ENCODE peak calls at places on chromosome X, in seven cellular contexts. One of them, this sample, is unnamed. For H3K4me1, the result is how much of the 10 kb centered on the place peaks cover.

GRCh38 chrX:150566734-150567182 is 1.7 kb upstream of the MTM1 start:
- DNase-seq in lung: no peak
- DNase-seq in hepatocyte: no peak
- DNase-seq in adipocyte: no peak
- DNase-seq in CD4-positive, CD25-positive, alpha-beta regulatory T cell: no peak
- DNase-seq in breast epithelium: no peak
- DNase-seq in transverse colon: no peak
- DNase-seq in this sample: peak

GRCh38 chrX:108732630-108733321 is 3.6 kb downstream of the IRS4 start:
- DNase-seq in lung: no peak
- DNase-seq in hepatocyte: peak
- DNase-seq in adipocyte: no peak
- DNase-seq in CD4-positive, CD25-positive, alpha-beta regulatory T cell: no peak
- DNase-seq in breast epithelium: no peak
- DNase-seq in transverse colon: no peak
- DNase-seq in this sample: no peak

GRCh38 chrX:45771114-45771513 is 570.4 kb upstream of the DIPK2B start:
- DNase-seq in lung: peak
- DNase-seq in hepatocyte: peak
- DNase-seq in adipocyte: peak
- DNase-seq in CD4-positive, CD25-positive, alpha-beta regulatory T cell: no peak
- DNase-seq in breast epithelium: no peak
- DNase-seq in transverse colon: peak
- DNase-seq in this sample: no peak

GRCh38 chrX:153312842-153313241 is 8.7 kb downstream of the PNMA6F start:
- DNase-seq in lung: no peak
- DNase-seq in hepatocyte: no peak
- DNase-seq in adipocyte: no peak
- DNase-seq in CD4-positive, CD25-positive, alpha-beta regulatory T cell: no peak
- DNase-seq in breast epithelium: no peak
- DNase-seq in transverse colon: no peak
- DNase-seq in this sample: no peak

GRCh38 chrX:109360301-109360700 is 121.6 kb downstream of the GUCY2F start:
- DNase-seq in lung: no peak
- DNase-seq in hepatocyte: peak
- DNase-seq in adipocyte: peak
- DNase-seq in CD4-positive, CD25-positive, alpha-beta regulatory T cell: no peak
- DNase-seq in breast epithelium: no peak
- DNase-seq in transverse colon: no peak
- DNase-seq in this sample: no peak

GRCh38 chrX:56947695-56948094 is 47.6 kb downstream of the SPIN3 start:
- DNase-seq in lung: no peak
- DNase-seq in hepatocyte: no peak
- DNase-seq in adipocyte: peak
- DNase-seq in CD4-positive, CD25-positive, alpha-beta regulatory T cell: no peak
- DNase-seq in breast epithelium: no peak
- DNase-seq in transverse colon: no peak
- DNase-seq in this sample: no peak

GRCh38 chrX:148500428-148501120 is at the start of gene AFF2:
- DNase-seq in lung: peak
- DNase-seq in hepatocyte: peak
- DNase-seq in adipocyte: peak
- DNase-seq in CD4-positive, CD25-positive, alpha-beta regulatory T cell: peak
- DNase-seq in breast epithelium: no peak
- DNase-seq in transverse colon: no peak
- DNase-seq in this sample: no peak

GRCh38 chrX:55135171-55135570 is 46.4 kb downstream of the PAGE2 start:
- DNase-seq in lung: no peak
- DNase-seq in hepatocyte: peak
- DNase-seq in adipocyte: peak
- DNase-seq in CD4-positive, CD25-positive, alpha-beta regulatory T cell: peak
- DNase-seq in breast epithelium: peak
- DNase-seq in transverse colon: peak
- DNase-seq in this sample: no peak

GRCh38 chrX:119411959-119412358 is 12.8 kb downstream of the SLC25A43 start:
- DNase-seq in lung: no peak
- DNase-seq in hepatocyte: no peak
- DNase-seq in adipocyte: no peak
- DNase-seq in CD4-positive, CD25-positive, alpha-beta regulatory T cell: no peak
- DNase-seq in breast epithelium: no peak
- DNase-seq in transverse colon: no peak
- DNase-seq in this sample: no peak

GRCh38 chrX:129748265-129748664 is 9.5 kb downstream of the XPNPEP2 start:
- DNase-seq in lung: no peak
- DNase-seq in hepatocyte: no peak
- DNase-seq in adipocyte: peak
- DNase-seq in CD4-positive, CD25-positive, alpha-beta regulatory T cell: no peak
- DNase-seq in breast epithelium: no peak
- DNase-seq in transverse colon: no peak
- DNase-seq in this sample: no peak

DNA sequence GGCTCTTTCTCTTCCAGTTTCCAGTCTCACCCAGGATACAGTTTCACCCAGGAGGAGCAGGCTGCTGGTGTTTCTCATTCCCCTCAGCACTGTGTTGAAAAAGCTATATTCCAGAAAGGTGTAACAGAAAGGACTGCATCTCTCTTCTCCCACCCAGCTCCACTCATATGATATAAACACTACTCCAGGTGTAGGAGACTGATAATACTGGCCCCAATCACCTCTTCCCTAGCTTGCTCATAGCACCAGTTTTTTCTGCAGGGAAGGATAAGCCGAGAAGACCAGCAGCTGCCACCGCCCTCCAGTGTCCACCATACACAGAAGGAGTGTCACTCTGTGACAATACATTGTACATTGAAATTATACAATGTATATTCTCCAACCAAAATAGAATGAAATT is 105.5 kb upstream of the STK26 start:
- DNase-seq in lung: no peak
- DNase-seq in hepatocyte: no peak
- DNase-seq in adipocyte: no peak
- DNase-seq in CD4-positive, CD25-positive, alpha-beta regulatory T cell: no peak
- DNase-seq in breast epithelium: no peak
- DNase-seq in transverse colon: no peak
- DNase-seq in this sample: no peak
- H3K4me1 ChIP-seq in lung: under half
- H3K4me1 ChIP-seq in hepatocyte: under half
- H3K4me1 ChIP-seq in adipocyte: under half
- H3K4me1 ChIP-seq in CD4-positive, CD25-positive, alpha-beta regulatory T cell: under half
- H3K4me1 ChIP-seq in breast epithelium: under half
- H3K4me1 ChIP-seq in transverse colon: under half
- H3K4me1 ChIP-seq in this sample: under half

GRCh38 chrX:154738013-154738738 is 12.7 kb downstream of the GAB3 start:
- DNase-seq in lung: no peak
- DNase-seq in hepatocyte: no peak
- DNase-seq in adipocyte: peak
- DNase-seq in CD4-positive, CD25-positive, alpha-beta regulatory T cell: peak
- DNase-seq in breast epithelium: no peak
- DNase-seq in transverse colon: peak
- DNase-seq in this sample: no peak

GRCh38 chrX:154734101-154734781 is 16.6 kb downstream of the GAB3 start:
- DNase-seq in lung: peak
- DNase-seq in hepatocyte: no peak
- DNase-seq in adipocyte: peak
- DNase-seq in CD4-positive, CD25-positive, alpha-beta regulatory T cell: peak
- DNase-seq in breast epithelium: peak
- DNase-seq in transverse colon: peak
- DNase-seq in this sample: no peak

GRCh38 chrX:154742623-154743022 is 8.3 kb downstream of the GAB3 start:
- DNase-seq in lung: no peak
- DNase-seq in hepatocyte: no peak
- DNase-seq in adipocyte: no peak
- DNase-seq in CD4-positive, CD25-positive, alpha-beta regulatory T cell: no peak
- DNase-seq in breast epithelium: no peak
- DNase-seq in transverse colon: no peak
- DNase-seq in this sample: no peak

GRCh38 chrX:154735695-154736393 is 15.0 kb downstream of the GAB3 start:
- DNase-seq in lung: peak
- DNase-seq in hepatocyte: peak
- DNase-seq in adipocyte: peak
- DNase-seq in CD4-positive, CD25-positive, alpha-beta regulatory T cell: no peak
- DNase-seq in breast epithelium: no peak
- DNase-seq in transverse colon: peak
- DNase-seq in this sample: no peak

DNA sequence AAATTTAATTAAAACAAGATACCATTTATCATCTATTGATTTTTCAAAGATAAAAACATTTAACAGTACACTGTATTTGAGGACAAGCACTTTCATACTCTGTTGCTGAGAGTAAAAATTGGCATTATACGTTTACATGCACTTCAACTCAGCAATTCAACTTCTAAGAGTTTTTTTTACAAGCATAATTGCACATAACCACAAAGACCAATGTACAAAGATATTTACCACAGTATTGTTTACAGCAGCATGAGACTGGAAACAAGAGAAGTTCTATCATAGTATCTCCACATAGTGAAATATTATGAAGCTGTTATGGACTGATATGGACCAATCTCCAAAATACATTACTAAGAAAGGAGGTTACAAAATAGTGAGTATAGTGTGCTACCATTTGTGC is 10.9 kb downstream of the GAB3 start:
- DNase-seq in lung: no peak
- DNase-seq in hepatocyte: no peak
- DNase-seq in adipocyte: no peak
- DNase-seq in CD4-positive, CD25-positive, alpha-beta regulatory T cell: no peak
- DNase-seq in breast epithelium: no peak
- DNase-seq in transverse colon: no peak
- DNase-seq in this sample: no peak
- H3K4me1 ChIP-seq in lung: under half
- H3K4me1 ChIP-seq in hepatocyte: under half
- H3K4me1 ChIP-seq in adipocyte: under half
- H3K4me1 ChIP-seq in CD4-positive, CD25-positive, alpha-beta regulatory T cell: under half
- H3K4me1 ChIP-seq in breast epithelium: under half
- H3K4me1 ChIP-seq in transverse colon: under half
- H3K4me1 ChIP-seq in this sample: under half

GRCh38 chrX:71627588-71628404 is 9.5 kb upstream of the CXCR3 start:
- DNase-seq in lung: no peak
- DNase-seq in hepatocyte: no peak
- DNase-seq in adipocyte: no peak
- DNase-seq in CD4-positive, CD25-positive, alpha-beta regulatory T cell: no peak
- DNase-seq in breast epithelium: no peak
- DNase-seq in transverse colon: no peak
- DNase-seq in this sample: no peak
- H3K4me1 ChIP-seq in lung: under half
- H3K4me1 ChIP-seq in hepatocyte: under half
- H3K4me1 ChIP-seq in adipocyte: under half
- H3K4me1 ChIP-seq in CD4-positive, CD25-positive, alpha-beta regulatory T cell: under half
- H3K4me1 ChIP-seq in breast epithelium: under half
- H3K4me1 ChIP-seq in transverse colon: under half
- H3K4me1 ChIP-seq in this sample: under half

GRCh38 chrX:133922390-133922772 is 63.0 kb downstream of the GPC3 start:
- DNase-seq in lung: no peak
- DNase-seq in hepatocyte: no peak
- DNase-seq in adipocyte: no peak
- DNase-seq in CD4-positive, CD25-positive, alpha-beta regulatory T cell: no peak
- DNase-seq in breast epithelium: no peak
- DNase-seq in transverse colon: no peak
- DNase-seq in this sample: no peak

GRCh38 chrX:133923548-133923947 is 61.8 kb downstream of the GPC3 start:
- DNase-seq in lung: no peak
- DNase-seq in hepatocyte: no peak
- DNase-seq in adipocyte: no peak
- DNase-seq in CD4-positive, CD25-positive, alpha-beta regulatory T cell: no peak
- DNase-seq in breast epithelium: no peak
- DNase-seq in transverse colon: no peak
- DNase-seq in this sample: no peak

GRCh38 chrX:133921764-133922389 is 63.5 kb downstream of the GPC3 start:
- DNase-seq in lung: peak
- DNase-seq in hepatocyte: peak
- DNase-seq in adipocyte: peak
- DNase-seq in CD4-positive, CD25-positive, alpha-beta regulatory T cell: peak
- DNase-seq in breast epithelium: no peak
- DNase-seq in transverse colon: peak
- DNase-seq in this sample: peak

GRCh38 chrX:133924548-133924947 is 60.8 kb downstream of the GPC3 start:
- DNase-seq in lung: no peak
- DNase-seq in hepatocyte: no peak
- DNase-seq in adipocyte: no peak
- DNase-seq in CD4-positive, CD25-positive, alpha-beta regulatory T cell: no peak
- DNase-seq in breast epithelium: no peak
- DNase-seq in transverse colon: no peak
- DNase-seq in this sample: no peak

DNA sequence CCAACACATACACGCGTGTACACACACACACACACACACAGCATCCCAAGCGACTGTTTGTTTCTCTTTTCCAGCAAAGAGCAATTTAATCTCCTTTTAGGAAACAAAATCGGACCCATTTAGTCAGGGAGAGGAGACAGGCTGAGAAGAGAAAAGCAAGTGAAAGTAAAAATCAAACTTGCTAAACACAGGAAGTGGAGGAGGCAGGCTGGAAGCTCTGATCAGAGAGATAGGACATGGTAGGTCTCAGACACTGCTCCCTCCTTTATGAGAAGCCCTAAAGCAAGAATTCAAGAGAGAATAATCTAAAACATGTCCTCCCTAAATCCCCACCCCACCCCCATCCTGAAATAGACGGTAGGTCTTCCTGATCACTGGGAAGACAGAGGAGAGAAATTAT is 62.3 kb downstream of the GPC3 start:
- DNase-seq in lung: no peak
- DNase-seq in hepatocyte: no peak
- DNase-seq in adipocyte: peak
- DNase-seq in CD4-positive, CD25-positive, alpha-beta regulatory T cell: peak
- DNase-seq in breast epithelium: no peak
- DNase-seq in transverse colon: no peak
- DNase-seq in this sample: no peak
- H3K4me1 ChIP-seq in lung: under half
- H3K4me1 ChIP-seq in hepatocyte: under half
- H3K4me1 ChIP-seq in adipocyte: under half
- H3K4me1 ChIP-seq in CD4-positive, CD25-positive, alpha-beta regulatory T cell: under half
- H3K4me1 ChIP-seq in breast epithelium: under half
- H3K4me1 ChIP-seq in transverse colon: under half
- H3K4me1 ChIP-seq in this sample: under half

GRCh38 chrX:24156177-24156576 is 6.6 kb downstream of the ZFX start:
- DNase-seq in lung: no peak
- DNase-seq in hepatocyte: no peak
- DNase-seq in adipocyte: no peak
- DNase-seq in CD4-positive, CD25-positive, alpha-beta regulatory T cell: no peak
- DNase-seq in breast epithelium: no peak
- DNase-seq in transverse colon: no peak
- DNase-seq in this sample: no peak
- H3K4me1 ChIP-seq in lung: under half
- H3K4me1 ChIP-seq in hepatocyte: half or more
- H3K4me1 ChIP-seq in adipocyte: half or more
- H3K4me1 ChIP-seq in CD4-positive, CD25-positive, alpha-beta regulatory T cell: half or more
- H3K4me1 ChIP-seq in breast epithelium: under half
- H3K4me1 ChIP-seq in transverse colon: under half
- H3K4me1 ChIP-seq in this sample: under half

GRCh38 chrX:41180194-41180902 is 95.1 kb downstream of the USP9X start:
- DNase-seq in lung: peak
- DNase-seq in hepatocyte: peak
- DNase-seq in adipocyte: peak
- DNase-seq in CD4-positive, CD25-positive, alpha-beta regulatory T cell: peak
- DNase-seq in breast epithelium: peak
- DNase-seq in transverse colon: peak
- DNase-seq in this sample: no peak

GRCh38 chrX:41189156-41189555 is 103.9 kb downstream of the USP9X start:
- DNase-seq in lung: no peak
- DNase-seq in hepatocyte: no peak
- DNase-seq in adipocyte: no peak
- DNase-seq in CD4-positive, CD25-positive, alpha-beta regulatory T cell: no peak
- DNase-seq in breast epithelium: no peak
- DNase-seq in transverse colon: no peak
- DNase-seq in this sample: no peak

GRCh38 chrX:41184312-41184711 is 99.1 kb downstream of the USP9X start:
- DNase-seq in lung: no peak
- DNase-seq in hepatocyte: no peak
- DNase-seq in adipocyte: no peak
- DNase-seq in CD4-positive, CD25-positive, alpha-beta regulatory T cell: peak
- DNase-seq in breast epithelium: no peak
- DNase-seq in transverse colon: no peak
- DNase-seq in this sample: no peak
- H3K4me1 ChIP-seq in lung: under half
- H3K4me1 ChIP-seq in hepatocyte: under half
- H3K4me1 ChIP-seq in adipocyte: under half
- H3K4me1 ChIP-seq in CD4-positive, CD25-positive, alpha-beta regulatory T cell: under half
- H3K4me1 ChIP-seq in breast epithelium: under half
- H3K4me1 ChIP-seq in transverse colon: under half
- H3K4me1 ChIP-seq in this sample: under half

This sample was measured in iPS DF 6.9.